ENCODE peak calls at places on chromosomes 12 and 14, in eight cellular contexts. G is GM23338, Z is sigmoid colon, C is suprapubic skin, W is Panc1, P is stomach, X is SK-N-SH, A is upper lobe of left lung. H is an unnamed sample.

GRCh38 chr14:59202031-59202430 is 13.6 kb downstream of the DAAM1 start:
- DNase-seq in G (no peak), Z (no peak), C (no peak), W (no peak), P (no peak), X (no peak), A (no peak), H (no peak)

GRCh38 chr12:75953312-75953906 is 78.2 kb downstream of the PHLDA1 start:
- DNase-seq in G (no peak), Z (no peak), C (no peak), W (no peak), P (no peak), X (no peak), A (no peak), H (no peak)

GRCh38 chr12:87779858-87780498 is 249.2 kb downstream of the C12orf50 start:
- DNase-seq in G (no peak), Z (no peak), C (no peak), W (no peak), P (no peak), X (no peak), A (no peak), H (no peak)

GRCh38 chr12:70190252-70191010 is 52.8 kb upstream of the CNOT2 start:
- DNase-seq in G (no peak), Z (no peak), C (no peak), W (no peak), P (no peak), X (no peak), A (no peak), H (no peak)

GRCh38 chr12:108675792-108676191 is 42.1 kb upstream of the SELPLG start:
- DNase-seq in G (no peak), Z (no peak), C (no peak), W (no peak), P (no peak), X (no peak), A (no peak), H (no peak)

GRCh38 chr12:22334696-22335290 is at the start of gene ST8SIA1:
- DNase-seq in G (peak; percentile 77), Z (peak; percentile 82), C (peak; percentile 78), W (no peak), P (peak; percentile 33), X (peak; percentile 73), A (peak; percentile 88), H (peak; percentile 32)

GRCh38 chr12:130026608-130027176 is 122.9 kb upstream of the TMEM132D start:
- DNase-seq in G (peak; percentile 66), Z (no peak), C (no peak), W (no peak), P (peak; percentile 35), X (peak; percentile 67), A (no peak), H (peak; percentile 46)

GRCh38 chr14:65321370-65321875 is 91.1 kb upstream of the FUT8 start:
- DNase-seq in G (no peak), Z (no peak), C (no peak), W (no peak), P (no peak), X (no peak), A (no peak), H (no peak)

GRCh38 chr14:65072256-65072655 is 30.1 kb downstream of the MAX start:
- DNase-seq in G (no peak), Z (no peak), C (no peak), W (no peak), P (no peak), X (no peak), A (no peak), H (no peak)

GRCh38 chr14:92510972-92511371 is 2.6 kb upstream of the RIN3 start:
- DNase-seq in G (peak; percentile 71), Z (peak; percentile 58), C (no peak), W (no peak), P (no peak), X (no peak), A (no peak), H (no peak)

GRCh38 chr12:108843187-108843586 is 14.2 kb downstream of the SSH1 start:
- DNase-seq in G (no peak), Z (no peak), C (no peak), W (no peak), P (no peak), X (no peak), A (no peak), H (no peak)

GRCh38 chr12:102691773-102692555 is 211.6 kb upstream of the IGF1 start:
- DNase-seq in G (peak; percentile 53), Z (no peak), C (no peak), W (no peak), P (peak; percentile 29), X (no peak), A (no peak), H (no peak)

GRCh38 chr14:100440207-100440631 is 117.1 kb downstream of the SLC25A47 start:
- DNase-seq in G (peak; percentile 78), Z (peak; percentile 79), C (no peak), W (peak; percentile 45), P (peak; percentile 77), X (peak; percentile 66), A (peak; percentile 92), H (peak; percentile 87)

GRCh38 chr14:99674776-99675175 is 9.3 kb upstream of the CYP46A1 start:
- DNase-seq in G (no peak), Z (no peak), C (no peak), W (no peak), P (no peak), X (no peak), A (peak; percentile 48), H (no peak)

GRCh38 chr14:21019377-21019776 is 5.5 kb downstream of the NDRG2 start:
- DNase-seq in G (no peak), Z (no peak), C (no peak), W (no peak), P (no peak), X (no peak), A (no peak), H (no peak)
- TF ChIP-seq POLR2AphosphoS5 in G (no peak), Z (no peak), C (no peak), W (no peak), P (no peak), X (no peak), A (no peak), H (no peak)

GRCh38 chr14:63478024-63478423 is 65.2 kb downstream of the PPP2R5E start:
- DNase-seq in G (no peak), Z (no peak), C (no peak), W (no peak), P (no peak), X (no peak), A (no peak), H (no peak)
- H3K27ac ChIP-seq in G (no peak overlapping the region), Z (peak overlapping the region; percentile 32), C (no peak overlapping the region), W (no peak overlapping the region), P (no peak overlapping the region), X (no peak overlapping the region), A (peak overlapping the region; percentile 40), H (no peak overlapping the region)

DNA sequence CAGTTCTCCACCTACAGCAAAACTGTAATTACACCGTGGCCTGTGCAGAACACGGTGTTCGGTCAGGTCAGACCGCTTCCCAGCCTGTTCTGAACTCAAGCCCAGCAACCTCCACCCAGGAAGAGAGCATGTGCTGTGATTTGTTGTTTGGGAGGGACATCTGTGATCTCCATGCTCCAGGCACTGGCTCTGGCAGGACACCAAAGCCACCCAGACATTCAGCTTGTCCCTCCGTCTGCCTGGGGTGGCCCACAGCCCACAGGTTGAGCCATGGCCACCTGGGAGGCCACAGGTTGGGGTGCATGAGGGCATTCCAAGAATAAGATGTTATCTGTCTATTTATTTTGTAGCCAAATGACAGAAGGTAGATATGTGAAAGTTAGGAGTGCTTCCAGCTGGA is 1091.1 kb downstream of the VRK1 start:
- DNase-seq in G (no peak), Z (no peak), C (no peak), W (no peak), P (no peak), X (no peak), A (peak; percentile 7), H (no peak)
- TF ChIP-seq CTCF in G (no peak), Z (no peak), C (no peak), W (no peak), P (no peak), X (no peak), A (no peak), H (no peak)

GRCh38 chr12:97923546-97923945 is 460.9 kb downstream of the RMST start:
- DNase-seq in G (no peak), Z (no peak), C (no peak), W (no peak), P (no peak), X (no peak), A (no peak), H (no peak)

GRCh38 chr12:97927991-97928390 is 465.4 kb downstream of the RMST start:
- DNase-seq in G (no peak), Z (no peak), C (no peak), W (no peak), P (no peak), X (no peak), A (no peak), H (no peak)

GRCh38 chr12:97924122-97924521 is 461.5 kb downstream of the RMST start:
- DNase-seq in G (no peak), Z (no peak), C (no peak), W (no peak), P (no peak), X (no peak), A (no peak), H (no peak)

DNA sequence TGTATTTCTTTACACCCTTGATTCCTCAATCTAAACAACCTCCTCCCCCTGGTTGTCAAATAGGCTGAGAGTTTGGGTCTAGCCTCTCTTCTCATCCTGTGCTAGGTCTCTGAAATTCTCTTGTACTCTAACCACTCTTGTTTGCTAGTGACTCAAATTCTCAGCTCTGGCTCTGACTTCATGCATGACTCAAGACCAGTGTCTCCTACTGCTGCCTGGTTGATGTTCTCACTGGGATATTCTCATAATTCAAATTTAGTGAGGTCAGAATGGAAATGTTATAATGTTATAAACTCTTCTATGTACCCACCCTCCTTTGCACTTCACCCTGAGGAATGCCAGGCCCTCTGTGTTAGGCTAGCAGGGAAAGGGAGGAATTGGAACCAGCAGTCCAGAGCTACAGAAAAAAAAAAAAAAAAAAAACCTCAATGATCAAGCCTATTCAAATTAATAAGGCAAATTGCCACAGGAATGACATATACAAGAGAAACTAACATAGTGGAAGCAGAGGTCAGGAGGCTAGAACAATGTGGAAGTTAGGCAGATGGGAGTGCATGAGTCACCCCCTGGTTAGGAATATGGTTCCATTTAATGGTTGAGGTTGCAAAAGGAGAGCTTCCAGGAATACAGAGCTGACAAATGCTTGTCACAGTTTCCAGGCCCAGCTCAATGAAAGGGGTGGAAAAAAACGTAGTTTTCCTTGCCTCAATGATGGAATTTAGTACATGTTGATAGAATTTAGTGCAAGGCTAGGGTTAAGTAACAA is 459.5 kb downstream of the RMST start:
- DNase-seq in G (no peak), Z (no peak), C (no peak), W (no peak), P (no peak), X (no peak), A (no peak), H (no peak)
- TF ChIP-seq POLR2AphosphoS5 in G (no peak), Z (no peak), C (no peak), W (no peak), P (peak; percentile 29), X (no peak), A (no peak), H (peak; percentile 23)

H was measured in prostate gland.